ENCODE peak calls at places on chromosomes 5 and 9, in seven cellular contexts. C, M, H, N, J, L and D are unnamed samples.

GRCh38 chr5:122790354-122791123 is 15.7 kb downstream of the SNX2 start:
- DNase-seq in L (no peak), J (no peak), C (no peak), H (no peak), M (no peak), N (no peak), D (no peak)

GRCh38 chr5:80251636-80252035 is 4.2 kb downstream of the SERINC5 start:
- DNase-seq in H (no peak), J (no peak), M (no peak), C (no peak), N (no peak), L (no peak), D (no peak)

GRCh38 chr5:146052780-146053179 is 52.6 kb downstream of the PLAC8L1 start:
- DNase-seq in N (peak), J (no peak), H (no peak), L (no peak), C (no peak), M (no peak), D (no peak)

GRCh38 chr5:136036991-136037705 is 8.4 kb downstream of the TGFBI start:
- DNase-seq in C (no peak), J (no peak), L (no peak), M (no peak), N (no peak), H (no peak), D (no peak)

GRCh38 chr5:149563461-149563860 is 12.2 kb upstream of the CSNK1A1 start:
- DNase-seq in M (no peak), L (no peak), C (no peak), J (no peak), N (no peak), H (no peak), D (no peak)

GRCh38 chr9:132141948-132142594 is 19.8 kb upstream of the NTNG2 start:
- DNase-seq in N (no peak), H (no peak), M (no peak), C (peak), J (no peak), L (no peak), D (no peak)

GRCh38 chr9:115992834-115993233 is 160.8 kb upstream of the PAPPA start:
- DNase-seq in L (no peak), M (no peak), H (no peak), C (no peak), N (no peak), J (no peak), D (no peak)

GRCh38 chr9:89791754-89792153 is 186.9 kb downstream of the GADD45G start:
- DNase-seq in L (no peak), C (no peak), M (no peak), N (no peak), H (no peak), J (no peak), D (no peak)

GRCh38 chr5:73412597-73412988 is 36.0 kb downstream of the FOXD1 start:
- DNase-seq in C (peak), L (no peak), J (no peak), M (no peak), N (no peak), H (no peak), D (no peak)

GRCh38 chr5:32403760-32404159 is 40.8 kb downstream of the ZFR start:
- DNase-seq in M (no peak), L (no peak), C (no peak), J (no peak), H (no peak), N (no peak), D (no peak)

GRCh38 chr5:180035532-180035931 is 36.0 kb downstream of the RNF130 start:
- DNase-seq in M (no peak), N (no peak), H (no peak), L (no peak), C (no peak), J (no peak), D (no peak)

GRCh38 chr5:169706070-169706469 is 69.0 kb downstream of the DOCK2 start:
- DNase-seq in J (no peak), M (no peak), C (no peak), N (no peak), L (no peak), H (no peak), D (no peak)

GRCh38 chr9:133513214-133514088 is 11.3 kb downstream of the MYMK start:
- DNase-seq in J (no peak), C (no peak), L (peak), N (no peak), M (no peak), H (no peak), D (no peak)

GRCh38 chr9:12996971-12997370 is 222.2 kb downstream of the LURAP1L start:
- DNase-seq in L (no peak), H (no peak), M (no peak), C (no peak), J (no peak), N (no peak), D (no peak)

GRCh38 chr5:56908942-56909293 is 478 bp upstream of the SETD9 start:
- DNase-seq in L (no peak), J (peak), C (no peak), H (no peak), M (no peak), N (no peak), D (no peak)

GRCh38 chr9:91163773-91164471 is 197.8 kb downstream of the AUH start:
- DNase-seq in H (no peak), C (no peak), M (no peak), L (no peak), J (no peak), N (no peak), D (no peak)

GRCh38 chr9:134894136-134894860 is 13.7 kb downstream of the FCN2 start:
- DNase-seq in N (no peak), M (no peak), H (no peak), C (no peak), J (no peak), L (no peak), D (no peak)

GRCh38 chr5:92801921-92802320 is 779.1 kb downstream of the NR2F1-AS1 start:
- DNase-seq in H (no peak), J (no peak), N (no peak), L (no peak), C (no peak), M (no peak), D (no peak)

GRCh38 chr5:137265457-137265856 is 233.7 kb downstream of the SPOCK1 start:
- DNase-seq in C (no peak), N (no peak), L (no peak), J (no peak), M (no peak), H (no peak), D (no peak)